ENCODE peak calls at places on chromosomes 13 and 19, in seven cellular contexts. O is prostate gland, K is transverse colon, T is breast epithelium, Y is cardiac muscle cell, F is thoracic aorta, J is upper lobe of right lung. P is an unnamed sample. For H3K4me1 and H3K27me3, the result is how much of the 10 kb centered on the place peaks cover.

GRCh38 chr13:78147905-78148304 is 229.3 kb upstream of the EDNRB start:
- DNase-seq in F (no peak), K (no peak), T (no peak), Y (peak), J (no peak), O (no peak), P (no peak)

GRCh38 chr13:95354156-95354555 is 52.9 kb upstream of the ABCC4 start:
- DNase-seq in F (no peak), J (no peak), O (no peak), K (no peak), T (no peak), Y (no peak), P (no peak)

GRCh38 chr19:5515737-5516136 is 52.0 kb downstream of the TINCR start:
- DNase-seq in O (no peak), J (no peak), Y (no peak), K (no peak), T (no peak), F (no peak), P (no peak)

GRCh38 chr13:91809161-91809560 is 410.7 kb downstream of the GPC5 start:
- DNase-seq in Y (no peak), O (no peak), K (no peak), T (no peak), J (no peak), F (no peak), P (no peak)

GRCh38 chr13:77239312-77239711 is 87.6 kb downstream of the MYCBP2 start:
- DNase-seq in J (no peak), F (no peak), T (no peak), Y (no peak), O (no peak), K (no peak), P (no peak)

GRCh38 chr13:44303681-44304432 is 69.8 kb upstream of the SERP2 start:
- DNase-seq in J (no peak), O (no peak), K (peak), T (no peak), F (no peak), Y (peak), P (peak)

GRCh38 chr13:75978815-75979214 is 342.7 kb downstream of the LMO7 start:
- DNase-seq in K (no peak), J (no peak), T (no peak), O (no peak), F (no peak), Y (no peak), P (no peak)

GRCh38 chr19:10718205-10719196 is 622 bp downstream of the DNM2 start:
- DNase-seq in K (peak), Y (peak), T (no peak), J (peak), O (no peak), F (no peak), P (peak)

GRCh38 chr13:55038230-55038629 is 2009.6 kb downstream of the OLFM4 start:
- DNase-seq in T (no peak), F (no peak), Y (no peak), K (no peak), J (no peak), O (no peak), P (no peak)

GRCh38 chr19:3389876-3390361 is 23.5 kb downstream of the NFIC start:
- DNase-seq in O (peak), F (no peak), Y (no peak), T (peak), J (no peak), K (no peak), P (no peak)

GRCh38 chr13:27170221-27170520 is 1.4 kb downstream of the USP12 start:
- DNase-seq in Y (no peak), J (no peak), K (no peak), T (no peak), F (no peak), O (no peak), P (no peak)

GRCh38 chr13:31014461-31014860 is 82.0 kb downstream of the TEX26 start:
- DNase-seq in Y (no peak), T (no peak), O (no peak), K (no peak), F (no peak), J (no peak), P (no peak)

GRCh38 chr19:30442715-30443114 is 70.5 kb downstream of the ZNF536 start:
- DNase-seq in T (no peak), F (no peak), K (no peak), O (no peak), J (no peak), Y (no peak), P (no peak)

GRCh38 chr13:35213911-35214310 is 262.6 kb downstream of the MAB21L1 start:
- DNase-seq in J (no peak), K (no peak), O (no peak), F (no peak), Y (no peak), T (no peak), P (no peak)

DNA sequence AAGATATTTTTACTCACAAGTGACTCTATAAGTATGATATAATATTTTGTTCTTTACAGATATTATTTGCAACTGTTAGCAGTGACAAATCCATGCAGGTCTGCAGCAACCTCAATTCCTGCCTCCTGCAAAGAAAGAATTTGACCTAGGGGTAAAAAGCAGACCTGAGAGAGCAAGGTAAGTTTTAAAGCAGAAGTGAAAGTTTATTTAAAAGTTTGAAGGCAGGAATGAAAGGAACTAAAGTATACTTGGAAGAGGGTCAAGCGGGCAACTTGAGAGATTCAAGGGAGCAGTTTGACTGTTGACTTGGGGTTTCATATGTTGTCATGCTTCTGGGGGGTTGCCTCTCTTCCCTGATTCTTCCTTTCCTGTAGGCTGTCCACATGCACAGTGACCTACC is 520.1 kb upstream of the PCDH20 start:
- DNase-seq in F (no peak), T (no peak), Y (no peak), K (no peak), O (no peak), J (no peak), P (no peak)
- TF ChIP-seq CTCF in F (no peak), T (no peak), Y (no peak), K (no peak), O (no peak), J (no peak), P (no peak)

GRCh38 chr13:111532111-111532510 is 211.7 kb downstream of the TEX29 start:
- DNase-seq in F (no peak), T (no peak), J (no peak), O (no peak), K (no peak), Y (no peak), P (no peak)
- H3K4me1 ChIP-seq in F (under half), T (under half), J (under half), O (under half), K (under half), Y (under half), P (under half)

GRCh38 chr13:83220241-83220640 is 662.0 kb downstream of the SLITRK1 start:
- DNase-seq in T (no peak), Y (no peak), J (no peak), F (no peak), O (no peak), K (no peak), P (no peak)

GRCh38 chr13:83221813-83222241 is 660.4 kb downstream of the SLITRK1 start:
- DNase-seq in F (no peak), O (no peak), J (no peak), K (no peak), Y (peak), T (no peak), P (no peak)

GRCh38 chr13:83216521-83217245 is 665.6 kb downstream of the SLITRK1 start:
- DNase-seq in T (no peak), K (no peak), O (no peak), F (no peak), Y (no peak), J (no peak), P (no peak)

GRCh38 chr13:83221256-83221655 is 661.0 kb downstream of the SLITRK1 start:
- DNase-seq in O (no peak), T (no peak), F (no peak), K (no peak), Y (peak), J (no peak), P (no peak)

DNA sequence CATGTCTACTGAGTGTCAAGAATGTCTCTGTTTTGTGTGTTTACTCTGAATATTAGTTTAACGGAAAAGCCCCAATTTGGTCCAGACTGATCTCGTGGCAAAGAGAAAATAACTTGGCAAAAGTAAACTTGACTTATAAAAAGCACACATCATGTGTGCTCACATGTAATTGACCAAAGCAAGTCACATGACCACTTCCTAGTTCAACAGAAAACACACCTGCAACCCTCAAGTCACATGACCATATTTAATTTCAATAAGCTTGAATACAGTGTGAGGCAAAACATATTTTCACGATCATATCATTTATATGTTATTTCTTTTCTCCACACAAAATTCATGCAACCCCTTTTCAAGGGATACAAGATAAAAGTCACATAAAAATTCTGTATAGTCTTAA is 662.4 kb downstream of the SLITRK1 start:
- DNase-seq in J (no peak), O (no peak), T (no peak), K (no peak), F (no peak), Y (no peak), P (no peak)
- H3K27me3 ChIP-seq in J (under half), O (under half), T (under half), K (under half), F (under half), Y (under half), P (under half)

DNA sequence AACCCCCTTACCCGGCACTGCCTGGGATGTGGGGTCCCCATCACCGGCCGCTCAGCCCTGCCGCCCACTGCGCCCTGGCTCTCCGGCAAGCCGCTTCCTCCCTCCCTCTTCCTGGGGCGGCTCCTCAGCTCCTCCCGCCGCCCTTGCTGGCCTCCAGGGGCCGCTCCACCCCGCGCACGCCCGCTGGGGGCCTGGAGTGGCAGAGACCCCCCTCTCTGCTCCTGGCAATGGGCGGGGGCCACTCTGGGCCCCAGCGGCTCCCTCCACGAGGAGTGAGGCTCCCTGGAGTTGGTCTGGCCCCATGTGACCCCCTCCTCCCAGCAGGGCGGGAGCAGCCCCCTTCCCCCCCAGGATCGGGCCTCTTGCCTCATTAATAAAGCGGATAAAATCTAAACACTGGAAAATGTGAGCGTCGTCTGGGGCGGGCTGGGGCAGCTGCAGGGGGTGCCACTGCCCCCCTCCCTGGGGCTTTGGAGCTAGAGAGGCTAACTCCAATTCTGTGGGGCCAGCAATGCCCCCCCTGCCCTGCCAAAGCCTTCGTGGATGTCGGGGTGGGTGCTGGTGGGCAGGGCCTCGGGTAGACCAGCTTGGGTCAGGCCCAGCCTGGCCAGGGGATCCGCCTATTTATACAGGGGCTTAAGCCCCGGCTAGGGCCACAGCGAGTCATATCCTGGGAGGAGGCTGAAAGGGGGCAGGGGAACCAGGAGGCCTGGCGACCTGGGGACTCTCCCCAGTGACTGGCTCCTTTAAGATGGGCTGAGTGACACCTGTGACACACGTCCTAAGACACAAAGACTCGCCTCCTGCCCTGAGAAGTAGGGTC is at the start of gene PTGER1:
- DNase-seq in J (no peak), Y (peak), T (no peak), K (no peak), F (no peak), O (no peak), P (no peak)
- TF ChIP-seq CTCF in J (peak), Y (peak), T (no peak), K (peak), F (no peak), O (no peak), P (no peak)

GRCh38 chr19:46620716-46621115 is 4.2 kb downstream of the PTGIR start:
- DNase-seq in Y (peak), T (no peak), K (no peak), J (no peak), F (no peak), O (no peak), P (no peak)
- H3K4me1 ChIP-seq in Y (under half), T (under half), K (under half), J (under half), F (half or more), O (under half), P (under half)

GRCh38 chr13:112202966-112203365 is 136.0 kb downstream of the SOX1 start:
- DNase-seq in J (no peak), Y (no peak), F (no peak), O (no peak), T (no peak), K (no peak), P (no peak)
- H3K27me3 ChIP-seq in J (under half), Y (half or more), F (under half), O (under half), T (half or more), K (half or more), P (under half)

DNA sequence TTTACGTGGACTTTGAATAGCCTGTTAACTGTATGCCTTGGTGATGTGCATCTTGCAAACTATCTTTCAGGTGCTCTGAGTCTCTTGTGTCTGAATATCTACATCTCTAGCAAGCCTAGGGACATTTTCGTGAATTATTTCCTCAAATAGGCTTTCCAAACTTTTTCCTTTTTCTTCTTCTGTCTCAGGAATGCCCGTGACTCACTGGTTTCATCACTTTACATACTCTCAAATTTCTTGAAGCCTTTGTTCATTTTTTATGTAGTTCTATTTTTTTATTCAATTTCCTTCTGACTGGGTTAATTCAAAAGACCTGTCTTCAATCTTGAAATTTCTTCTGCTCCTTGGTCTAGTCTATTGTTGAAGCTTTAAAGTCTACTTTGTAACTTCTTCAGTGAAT is 332.2 kb downstream of the OXGR1 start:
- DNase-seq in J (no peak), K (no peak), F (no peak), O (no peak), Y (no peak), T (no peak), P (no peak)
- TF ChIP-seq CTCF in J (no peak), K (no peak), F (no peak), O (no peak), Y (no peak), T (no peak), P (no peak)

DNA sequence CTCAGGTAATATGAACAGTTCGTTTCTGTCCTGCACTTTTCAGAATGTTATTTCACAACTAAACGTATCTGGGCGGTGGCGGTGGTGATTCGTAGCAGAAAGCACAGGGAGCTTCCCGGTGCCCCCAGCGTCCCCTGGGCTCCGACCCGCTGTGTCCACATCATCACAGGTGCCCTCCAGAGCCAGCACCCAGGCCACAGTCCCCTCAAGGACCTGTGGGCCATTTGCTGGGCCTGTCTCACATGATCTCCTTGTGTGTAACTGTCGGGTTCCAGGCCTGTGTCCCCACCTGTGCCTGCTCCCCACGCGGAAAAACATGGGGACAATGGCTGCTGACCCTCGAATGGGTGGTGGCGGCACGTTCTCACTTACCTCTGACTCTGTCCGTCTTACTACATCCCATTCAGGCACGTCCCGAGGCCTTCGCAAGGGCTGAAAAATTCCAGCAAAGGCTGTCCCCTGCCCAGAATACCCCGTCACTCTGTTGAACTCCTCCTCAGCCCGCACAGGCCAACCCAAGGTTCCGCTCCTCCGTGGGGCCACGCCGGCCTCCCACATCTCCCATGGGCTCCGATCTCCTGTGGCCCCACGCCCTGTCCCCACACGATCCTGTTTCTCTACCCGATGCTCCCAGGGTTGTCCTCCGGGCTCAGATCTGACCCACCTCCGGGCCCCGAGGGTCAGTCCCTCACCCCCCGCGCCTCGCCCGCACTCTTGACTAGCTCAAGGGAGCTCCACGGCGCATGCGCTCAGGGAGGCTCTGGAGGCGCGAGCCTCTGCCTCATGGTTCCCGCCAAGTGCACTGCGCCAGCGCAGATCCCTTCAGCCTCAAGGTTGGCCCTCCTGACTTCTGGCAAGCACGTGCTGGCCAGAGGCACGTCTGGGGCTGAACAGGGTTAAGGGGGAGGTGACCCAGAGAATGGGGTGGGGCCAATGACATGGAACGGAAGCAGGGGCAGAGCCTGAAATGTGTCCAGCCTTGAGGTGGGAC is 21.2 kb downstream of the DEDD2 start:
- DNase-seq in F (no peak), Y (no peak), K (no peak), J (no peak), O (no peak), T (no peak), P (peak)
- H3K4me1 ChIP-seq in F (under half), Y (under half), K (under half), J (under half), O (under half), T (under half), P (under half)

P was measured in testis.